ENCODE peak calls at places on chromosomes 13 and 19, in eight cellular contexts. K is colonic mucosa, B is fibroblast of lung, W is AG04449, U is stomach, I is brain microvascular endothelial cell, P is foreskin fibroblast, J is AG04450. X is an unnamed sample.

GRCh38 chr13:48976677-48977625 is 1.2 kb downstream of the FNDC3A start:
- DNase-seq in B (no peak), J (no peak), K (peak), W (no peak), P (no peak), U (no peak), I (no peak), X (peak)

GRCh38 chr13:110913911-110914292 is 967 bp downstream of the ANKRD10 start:
- DNase-seq in I (no peak), U (no peak), K (no peak), J (no peak), P (no peak), W (no peak), B (no peak), X (peak)

GRCh38 chr13:94236132-94236531 is 243.3 kb downstream of the DCT start:
- DNase-seq in I (no peak), B (no peak), U (no peak), K (no peak), P (no peak), W (no peak), J (no peak), X (no peak)

GRCh38 chr13:40031031-40031430 is 375.6 kb downstream of the COG6 start:
- DNase-seq in J (peak), B (peak), P (peak), U (no peak), K (no peak), W (no peak), I (peak), X (no peak)

GRCh38 chr19:7482584-7483439 is 6.0 kb downstream of the PEX11G start:
- DNase-seq in W (no peak), P (no peak), U (no peak), K (peak), J (no peak), I (no peak), B (no peak), X (no peak)

GRCh38 chr19:49746206-49746958 is 16.7 kb downstream of the TSKS start:
- DNase-seq in P (no peak), U (peak), K (peak), J (no peak), W (no peak), B (peak), I (no peak), X (no peak)

GRCh38 chr19:38263696-38264485 is 482 bp upstream of the SPINT2 start:
- DNase-seq in I (peak), P (peak), B (peak), J (no peak), U (peak), W (no peak), K (peak), X (no peak)

GRCh38 chr19:48836089-48837017 is at the start of gene HSD17B14:
- DNase-seq in U (no peak), P (peak), B (peak), J (no peak), W (no peak), K (no peak), I (peak), X (no peak)

GRCh38 chr19:35105047-35105410 is 10.6 kb upstream of the FXYD3 start:
- DNase-seq in B (no peak), U (no peak), W (no peak), P (no peak), K (no peak), I (no peak), J (no peak), X (no peak)

GRCh38 chr19:44498988-44499387 is 1.3 kb downstream of the ZNF180 start:
- DNase-seq in B (no peak), W (no peak), K (no peak), U (no peak), P (no peak), I (no peak), J (no peak), X (no peak)

GRCh38 chr13:46385946-46386345 is 1.1 kb downstream of the RUBCNL start:
- DNase-seq in J (no peak), P (no peak), K (no peak), U (no peak), I (no peak), B (no peak), W (no peak), X (no peak)

GRCh38 chr13:99220199-99220931 is 19.7 kb downstream of the UBAC2 start:
- DNase-seq in J (no peak), B (no peak), U (no peak), I (peak), W (no peak), K (no peak), P (no peak), X (no peak)

GRCh38 chr13:113958373-113958772 is 15.5 kb downstream of the C13orf46 start:
- DNase-seq in U (no peak), B (no peak), I (no peak), P (no peak), W (no peak), K (no peak), J (no peak), X (no peak)

GRCh38 chr13:89199138-89199537 is 1528.0 kb downstream of the SLITRK5 start:
- DNase-seq in K (no peak), I (no peak), J (no peak), U (no peak), W (no peak), P (no peak), B (peak), X (no peak)

GRCh38 chr19:15759962-15760565 is 22.3 kb downstream of the OR10H3 start:
- DNase-seq in P (no peak), K (peak), J (no peak), B (no peak), W (no peak), U (no peak), I (no peak), X (no peak)

GRCh38 chr13:73883162-73883561 is 251.0 kb downstream of the KLF12 start:
- DNase-seq in I (no peak), K (no peak), J (no peak), U (no peak), W (no peak), P (no peak), B (no peak), X (no peak)

GRCh38 chr19:10334340-10335148 is 1.2 kb upstream of the RAVER1 start:
- DNase-seq in I (peak), K (peak), U (peak), B (peak), W (peak), P (peak), J (peak), X (peak)

GRCh38 chr19:4108767-4109625 is 14.9 kb downstream of the MAP2K2 start:
- DNase-seq in W (no peak), P (no peak), U (peak), K (no peak), J (no peak), B (no peak), I (no peak), X (no peak)

GRCh38 chr13:100438059-100438788 is 150.4 kb downstream of the GGACT start:
- DNase-seq in I (no peak), P (no peak), U (no peak), W (no peak), K (no peak), B (no peak), J (no peak), X (no peak)

GRCh38 chr19:46661020-46661731 is at the start of gene DACT3:
- DNase-seq in K (peak), U (peak), I (peak), P (peak), W (peak), J (peak), B (peak), X (peak)

GRCh38 chr13:45863716-45864590 is 12.4 kb upstream of the SIAH3 start:
- DNase-seq in I (no peak), W (no peak), J (no peak), K (no peak), U (no peak), B (no peak), P (no peak), X (no peak)

GRCh38 chr13:46296920-46297319 is 85.2 kb downstream of the LRRC63 start:
- DNase-seq in U (no peak), I (peak), J (peak), W (peak), K (no peak), P (peak), B (peak), X (no peak)

GRCh38 chr19:53596056-53596455 is 35.7 kb upstream of the DPRX start:
- DNase-seq in I (no peak), P (no peak), U (no peak), J (no peak), K (no peak), B (no peak), W (no peak), X (no peak)

GRCh38 chr13:106534844-106535551 is 464 bp downstream of the EFNB2 start:
- DNase-seq in P (no peak), W (no peak), U (peak), K (no peak), I (no peak), J (no peak), B (peak), X (no peak)

GRCh38 chr13:99214232-99214631 is 13.6 kb downstream of the UBAC2 start:
- DNase-seq in I (no peak), U (no peak), J (no peak), K (no peak), W (no peak), P (no peak), B (no peak), X (peak)

GRCh38 chr19:39705578-39706188 is 1.4 kb downstream of the LGALS14 start:
- DNase-seq in W (no peak), U (no peak), K (no peak), I (no peak), J (no peak), B (no peak), P (no peak), X (no peak)

GRCh38 chr19:18518639-18519038 is 3.2 kb downstream of the ELL start:
- DNase-seq in P (no peak), K (no peak), U (no peak), I (no peak), J (no peak), B (no peak), W (no peak), X (no peak)
- H3K4me3 ChIP-seq in P (no peak), K (no peak), U (no peak), I (no peak), J (no peak), B (no peak), W (no peak), X (no peak)

GRCh38 chr13:24540236-24541126 is 27.9 kb upstream of the PARP4 start:
- DNase-seq in I (no peak), W (no peak), P (no peak), K (peak), B (no peak), J (no peak), U (no peak), X (no peak)
- TF ChIP-seq CTCF in I (peak), W (peak), P (no peak), K (no peak), B (no peak), J (peak), U (no peak), X (no peak)

DNA sequence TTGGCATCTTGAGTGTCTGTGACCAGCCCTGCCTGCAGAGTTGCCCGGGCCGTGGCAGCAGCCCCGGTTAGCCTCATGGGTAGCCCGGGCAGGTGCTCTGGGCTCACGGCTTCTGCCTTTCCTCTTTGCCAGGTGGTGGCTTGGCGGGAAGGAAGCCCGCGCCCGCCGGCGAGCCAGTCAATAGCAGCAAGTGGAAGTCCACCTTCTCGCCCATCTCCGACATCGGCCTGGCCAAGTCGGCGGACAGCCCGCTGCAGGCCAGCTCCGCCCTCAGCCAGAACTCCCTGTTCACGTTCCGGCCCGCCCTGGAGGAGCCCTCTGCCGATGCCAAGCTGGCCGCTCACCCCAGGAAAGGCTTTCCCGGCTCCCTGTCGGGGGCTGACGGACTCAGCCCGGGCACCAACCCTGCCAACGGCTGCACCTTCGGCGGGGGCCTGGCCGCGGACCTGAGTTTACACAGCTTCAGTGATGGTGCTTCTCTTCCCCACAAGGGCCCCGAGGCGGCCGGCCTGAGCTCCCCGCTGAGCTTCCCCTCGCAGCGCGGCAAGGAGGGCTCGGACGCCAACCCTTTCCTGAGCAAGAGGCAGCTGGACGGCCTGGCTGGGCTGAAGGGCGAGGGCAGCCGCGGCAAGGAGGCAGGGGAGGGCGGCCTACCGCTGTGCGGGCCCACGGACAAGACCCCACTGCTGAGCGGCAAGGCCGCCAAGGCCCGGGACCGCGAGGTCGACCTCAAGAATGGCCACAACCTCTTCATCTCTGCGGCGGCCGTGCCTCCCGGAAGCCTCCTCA is 9.9 kb downstream of the PLEKHJ1 start:
- DNase-seq in B (no peak), K (no peak), U (no peak), P (no peak), I (no peak), W (no peak), J (no peak), X (no peak)
- H3K4me3 ChIP-seq in B (no peak), K (no peak), U (no peak), P (no peak), I (no peak), W (no peak), J (no peak), X (no peak)

GRCh38 chr19:17725422-17726078 is 6.3 kb downstream of the MAP1S start:
- DNase-seq in P (no peak), B (no peak), U (no peak), K (no peak), I (no peak), W (no peak), J (no peak), X (no peak)
- TF ChIP-seq CTCF in P (peak), B (peak), U (no peak), K (no peak), I (peak), W (peak), J (no peak), X (no peak)

GRCh38 chr13:75347925-75348324 is 134.0 kb downstream of the TBC1D4 start:
- DNase-seq in K (no peak), B (no peak), P (no peak), J (no peak), U (no peak), W (no peak), I (no peak), X (no peak)
- H3K4me3 ChIP-seq in K (no peak), B (no peak), P (no peak), J (no peak), U (no peak), W (no peak), I (no peak), X (no peak)

GRCh38 chr13:23175920-23176319 is 4.9 kb upstream of the SGCG start:
- DNase-seq in B (no peak), J (no peak), U (no peak), P (peak), I (no peak), W (no peak), K (no peak), X (no peak)
- TF ChIP-seq CTCF in B (peak), J (peak), U (no peak), P (no peak), I (peak), W (peak), K (no peak), X (peak)

GRCh38 chr19:58562126-58563033 is 4.0 kb upstream of the UBE2M start:
- DNase-seq in P (peak), I (no peak), K (peak), W (no peak), B (peak), U (peak), J (no peak), X (no peak)

GRCh38 chr19:58563823-58564222 is 5.4 kb upstream of the UBE2M start:
- DNase-seq in K (no peak), B (no peak), W (no peak), J (no peak), U (no peak), P (no peak), I (no peak), X (no peak)

GRCh38 chr19:58561373-58562125 is 3.1 kb upstream of the UBE2M start:
- DNase-seq in I (no peak), P (no peak), K (no peak), U (no peak), B (no peak), J (no peak), W (no peak), X (no peak)

GRCh38 chr19:58560921-58561320 is 2.5 kb upstream of the UBE2M start:
- DNase-seq in K (no peak), U (no peak), W (no peak), B (no peak), J (no peak), I (no peak), P (no peak), X (no peak)

GRCh38 chr19:58563034-58563573 is 4.7 kb upstream of the UBE2M start:
- DNase-seq in J (no peak), P (no peak), W (no peak), K (peak), I (no peak), U (peak), B (no peak), X (no peak)
- H3K4me3 ChIP-seq in J (peak), P (peak), W (peak), K (peak), I (peak), U (peak), B (peak), X (peak)

GRCh38 chr19:31109626-31110025 is 239.6 kb downstream of the TSHZ3 start:
- DNase-seq in K (no peak), J (no peak), B (peak), P (no peak), W (no peak), U (no peak), I (no peak), X (no peak)

GRCh38 chr19:31111741-31112140 is 237.5 kb downstream of the TSHZ3 start:
- DNase-seq in U (no peak), I (no peak), P (no peak), J (no peak), B (no peak), K (no peak), W (no peak), X (no peak)

GRCh38 chr19:31112158-31112557 is 237.1 kb downstream of the TSHZ3 start:
- DNase-seq in P (no peak), B (no peak), U (no peak), W (no peak), I (no peak), K (no peak), J (no peak), X (no peak)

GRCh38 chr19:31113250-31113685 is 236.0 kb downstream of the TSHZ3 start:
- DNase-seq in K (no peak), P (peak), B (peak), U (no peak), W (no peak), I (peak), J (no peak), X (no peak)

GRCh38 chr19:31110331-31110730 is 238.9 kb downstream of the TSHZ3 start:
- DNase-seq in W (no peak), B (peak), P (peak), J (no peak), K (no peak), I (no peak), U (no peak), X (no peak)
- TF ChIP-seq CTCF in W (peak), B (peak), P (peak), J (peak), K (no peak), I (peak), U (no peak), X (no peak)

X was measured in right atrium auricular region.